ENCODE peak calls at places on chromosomes 3 and 15, in six cellular contexts. One of them, this sample, is unnamed.

GRCh38 chr3:152258448-152259302 is 10.1 kb upstream of the MBNL1 start:
- DNase-seq in heart right ventricle: peak; percentile 32
- DNase-seq in tibial nerve: no peak
- DNase-seq in cardiac fibroblast: peak; percentile 99
- DNase-seq in left ventricle myocardium inferior: peak; percentile 26
- DNase-seq in mucosa of descending colon: no peak
- DNase-seq in this sample: peak; percentile 100

GRCh38 chr3:23324745-23325144 is 121.6 kb downstream of the UBE2E2 start:
- DNase-seq in heart right ventricle: no peak
- DNase-seq in left ventricle myocardium inferior: no peak
- DNase-seq in cardiac fibroblast: peak; percentile 63
- DNase-seq in mucosa of descending colon: no peak
- DNase-seq in tibial nerve: no peak
- DNase-seq in this sample: peak; percentile 63

GRCh38 chr15:62850791-62851291 is 191.7 kb upstream of the TPM1 start:
- DNase-seq in tibial nerve: no peak
- DNase-seq in cardiac fibroblast: peak; percentile 87
- DNase-seq in heart right ventricle: no peak
- DNase-seq in mucosa of descending colon: no peak
- DNase-seq in left ventricle myocardium inferior: no peak
- DNase-seq in this sample: peak; percentile 59

GRCh38 chr3:126270145-126270811 is 86.9 kb downstream of the KLF15 start:
- DNase-seq in cardiac fibroblast: peak; percentile 29
- DNase-seq in mucosa of descending colon: peak; percentile 51
- DNase-seq in heart right ventricle: peak; percentile 79
- DNase-seq in left ventricle myocardium inferior: peak; percentile 82
- DNase-seq in tibial nerve: peak; percentile 71
- DNase-seq in this sample: peak; percentile 54

GRCh38 chr15:35013370-35013769 is 25.3 kb upstream of the ZNF770 start:
- DNase-seq in cardiac fibroblast: peak; percentile 61
- DNase-seq in heart right ventricle: no peak
- DNase-seq in left ventricle myocardium inferior: no peak
- DNase-seq in tibial nerve: no peak
- DNase-seq in mucosa of descending colon: no peak
- DNase-seq in this sample: peak; percentile 35

GRCh38 chr3:158379517-158379916 is 191.5 kb upstream of the MLF1 start:
- DNase-seq in tibial nerve: no peak
- DNase-seq in left ventricle myocardium inferior: no peak
- DNase-seq in heart right ventricle: no peak
- DNase-seq in mucosa of descending colon: no peak
- DNase-seq in cardiac fibroblast: no peak
- DNase-seq in this sample: peak; percentile 11

GRCh38 chr3:167394003-167394402 is 13.9 kb upstream of the ZBBX start:
- DNase-seq in heart right ventricle: no peak
- DNase-seq in cardiac fibroblast: no peak
- DNase-seq in mucosa of descending colon: no peak
- DNase-seq in left ventricle myocardium inferior: no peak
- DNase-seq in tibial nerve: no peak
- DNase-seq in this sample: no peak

GRCh38 chr15:77033729-77034619 is 36.9 kb downstream of the TSPAN3 start:
- DNase-seq in mucosa of descending colon: no peak
- DNase-seq in tibial nerve: peak; percentile 9
- DNase-seq in cardiac fibroblast: no peak
- DNase-seq in left ventricle myocardium inferior: no peak
- DNase-seq in heart right ventricle: peak; percentile 11
- DNase-seq in this sample: no peak

GRCh38 chr3:29410200-29410599 is 129.3 kb downstream of the RBMS3 start:
- DNase-seq in tibial nerve: no peak
- DNase-seq in cardiac fibroblast: no peak
- DNase-seq in mucosa of descending colon: no peak
- DNase-seq in left ventricle myocardium inferior: no peak
- DNase-seq in heart right ventricle: no peak
- DNase-seq in this sample: peak; percentile 85

GRCh38 chr3:55166577-55167555 is 239.0 kb upstream of the LRTM1 start:
- DNase-seq in left ventricle myocardium inferior: no peak
- DNase-seq in mucosa of descending colon: peak; percentile 22
- DNase-seq in heart right ventricle: no peak
- DNase-seq in cardiac fibroblast: no peak
- DNase-seq in tibial nerve: no peak
- DNase-seq in this sample: no peak

GRCh38 chr3:195910499-195910845 is 2.1 kb upstream of the TNK2 start:
- DNase-seq in tibial nerve: no peak
- DNase-seq in mucosa of descending colon: no peak
- DNase-seq in cardiac fibroblast: no peak
- DNase-seq in heart right ventricle: no peak
- DNase-seq in left ventricle myocardium inferior: no peak
- DNase-seq in this sample: no peak

GRCh38 chr3:78398401-78398800 is 1358.5 kb downstream of the ROBO2 start:
- DNase-seq in tibial nerve: no peak
- DNase-seq in left ventricle myocardium inferior: no peak
- DNase-seq in cardiac fibroblast: no peak
- DNase-seq in mucosa of descending colon: no peak
- DNase-seq in heart right ventricle: no peak
- DNase-seq in this sample: no peak

GRCh38 chr15:69781411-69782125 is 316.1 kb downstream of the TLE3 start:
- DNase-seq in mucosa of descending colon: no peak
- DNase-seq in left ventricle myocardium inferior: no peak
- DNase-seq in cardiac fibroblast: no peak
- DNase-seq in tibial nerve: no peak
- DNase-seq in heart right ventricle: no peak
- DNase-seq in this sample: no peak

GRCh38 chr15:57015360-57015759 is 96.9 kb downstream of the TCF12 start:
- DNase-seq in tibial nerve: no peak
- DNase-seq in heart right ventricle: no peak
- DNase-seq in left ventricle myocardium inferior: no peak
- DNase-seq in mucosa of descending colon: no peak
- DNase-seq in cardiac fibroblast: no peak
- DNase-seq in this sample: no peak

GRCh38 chr3:10437272-10437994 is 68.0 kb downstream of the ATP2B2 start:
- DNase-seq in mucosa of descending colon: peak; percentile 6
- DNase-seq in left ventricle myocardium inferior: no peak
- DNase-seq in tibial nerve: no peak
- DNase-seq in heart right ventricle: no peak
- DNase-seq in cardiac fibroblast: peak; percentile 63
- DNase-seq in this sample: peak; percentile 91

GRCh38 chr3:134694946-134695543 is 44.2 kb upstream of the KY start:
- DNase-seq in mucosa of descending colon: no peak
- DNase-seq in cardiac fibroblast: no peak
- DNase-seq in tibial nerve: no peak
- DNase-seq in heart right ventricle: no peak
- DNase-seq in left ventricle myocardium inferior: no peak
- DNase-seq in this sample: peak; percentile 87

GRCh38 chr3:45038096-45038455 is 12.0 kb downstream of the CLEC3B start:
- DNase-seq in mucosa of descending colon: no peak
- DNase-seq in tibial nerve: no peak
- DNase-seq in left ventricle myocardium inferior: no peak
- DNase-seq in heart right ventricle: no peak
- DNase-seq in cardiac fibroblast: no peak
- DNase-seq in this sample: peak; percentile 41

GRCh38 chr3:127036209-127037020 is 53.5 kb downstream of the PLXNA1 start:
- DNase-seq in mucosa of descending colon: peak; percentile 73
- DNase-seq in left ventricle myocardium inferior: peak; percentile 14
- DNase-seq in cardiac fibroblast: no peak
- DNase-seq in heart right ventricle: peak; percentile 5
- DNase-seq in tibial nerve: no peak
- DNase-seq in this sample: peak; percentile 27

GRCh38 chr3:123447416-123447748 is 1.5 kb downstream of the ADCY5 start:
- DNase-seq in tibial nerve: no peak
- DNase-seq in left ventricle myocardium inferior: no peak
- DNase-seq in mucosa of descending colon: no peak
- DNase-seq in heart right ventricle: peak; percentile 37
- DNase-seq in cardiac fibroblast: no peak
- DNase-seq in this sample: no peak

GRCh38 chr15:94119215-94119815 is 112.0 kb upstream of the MCTP2 start:
- DNase-seq in left ventricle myocardium inferior: peak; percentile 62
- DNase-seq in tibial nerve: peak; percentile 15
- DNase-seq in mucosa of descending colon: peak; percentile 8
- DNase-seq in heart right ventricle: peak; percentile 39
- DNase-seq in cardiac fibroblast: no peak
- DNase-seq in this sample: no peak

GRCh38 chr3:53975382-53975781 is 83.7 kb upstream of the SELENOK start:
- DNase-seq in left ventricle myocardium inferior: no peak
- DNase-seq in tibial nerve: no peak
- DNase-seq in heart right ventricle: no peak
- DNase-seq in mucosa of descending colon: no peak
- DNase-seq in cardiac fibroblast: no peak
- DNase-seq in this sample: no peak

GRCh38 chr3:123737168-123737567 is 147.0 kb downstream of the MYLK start:
- DNase-seq in heart right ventricle: no peak
- DNase-seq in tibial nerve: no peak
- DNase-seq in mucosa of descending colon: no peak
- DNase-seq in left ventricle myocardium inferior: no peak
- DNase-seq in cardiac fibroblast: no peak
- DNase-seq in this sample: no peak

GRCh38 chr3:107208796-107209195 is 168.4 kb upstream of the CCDC54 start:
- DNase-seq in heart right ventricle: no peak
- DNase-seq in left ventricle myocardium inferior: no peak
- DNase-seq in mucosa of descending colon: no peak
- DNase-seq in tibial nerve: no peak
- DNase-seq in cardiac fibroblast: peak; percentile 45
- DNase-seq in this sample: no peak

GRCh38 chr3:29255854-29256696 is 24.8 kb upstream of the RBMS3 start:
- DNase-seq in heart right ventricle: no peak
- DNase-seq in tibial nerve: no peak
- DNase-seq in mucosa of descending colon: no peak
- DNase-seq in cardiac fibroblast: peak; percentile 46
- DNase-seq in left ventricle myocardium inferior: no peak
- DNase-seq in this sample: peak; percentile 27

DNA sequence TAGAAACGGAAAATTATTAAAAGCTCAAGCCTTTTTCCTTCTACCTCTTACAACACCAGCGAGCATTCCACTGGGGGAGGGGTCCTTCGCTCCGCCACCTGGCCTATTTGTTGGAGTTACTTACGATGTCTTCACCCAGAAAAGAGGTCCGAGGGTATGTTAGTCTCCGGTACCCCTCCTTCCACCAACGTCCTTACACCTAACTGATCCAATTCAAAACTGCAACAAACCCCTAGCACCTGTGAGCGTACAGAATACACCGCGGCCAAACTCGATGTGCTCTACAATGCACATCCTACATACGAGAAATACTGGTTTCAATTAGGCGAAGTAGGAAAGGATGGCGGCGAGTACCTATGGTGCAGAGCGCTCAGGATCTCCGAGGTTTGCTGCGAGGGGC is 958 bp downstream of the SLITRK3 start:
- DNase-seq in mucosa of descending colon: no peak
- DNase-seq in cardiac fibroblast: no peak
- DNase-seq in heart right ventricle: no peak
- DNase-seq in left ventricle myocardium inferior: no peak
- DNase-seq in tibial nerve: no peak
- DNase-seq in this sample: no peak
- H3K4me3 ChIP-seq in mucosa of descending colon: no peak overlapping the region
- H3K4me3 ChIP-seq in cardiac fibroblast: no peak overlapping the region
- H3K4me3 ChIP-seq in heart right ventricle: no peak overlapping the region
- H3K4me3 ChIP-seq in left ventricle myocardium inferior: peak overlapping the region; percentile 64
- H3K4me3 ChIP-seq in tibial nerve: no peak overlapping the region
- H3K4me3 ChIP-seq in this sample: no peak overlapping the region

DNA sequence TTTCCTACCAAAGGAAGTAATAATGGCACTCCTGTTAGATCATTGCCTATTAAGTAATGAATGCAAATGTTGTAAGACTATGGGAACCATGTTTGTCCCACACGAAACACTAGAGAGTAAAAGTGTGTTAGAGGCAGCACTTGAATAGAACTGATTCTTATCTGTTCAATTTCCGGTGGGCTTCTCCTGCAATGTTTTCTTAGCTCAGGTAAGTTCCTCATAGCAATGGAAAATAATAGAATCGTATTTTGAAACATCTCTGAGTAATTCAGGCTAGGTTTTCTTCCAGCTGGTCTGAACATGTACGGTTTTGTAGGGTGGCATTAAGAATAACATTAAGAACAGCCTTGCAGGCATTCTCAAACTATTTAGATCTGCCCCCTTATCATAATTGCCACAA is 145.2 kb upstream of the LIPC start:
- DNase-seq in left ventricle myocardium inferior: no peak
- DNase-seq in cardiac fibroblast: no peak
- DNase-seq in tibial nerve: no peak
- DNase-seq in heart right ventricle: no peak
- DNase-seq in mucosa of descending colon: no peak
- DNase-seq in this sample: peak; percentile 92
- H3K4me3 ChIP-seq in left ventricle myocardium inferior: no peak overlapping the region
- H3K4me3 ChIP-seq in cardiac fibroblast: no peak overlapping the region
- H3K4me3 ChIP-seq in tibial nerve: no peak overlapping the region
- H3K4me3 ChIP-seq in heart right ventricle: no peak overlapping the region
- H3K4me3 ChIP-seq in mucosa of descending colon: no peak overlapping the region
- H3K4me3 ChIP-seq in this sample: no peak overlapping the region

GRCh38 chr3:128491071-128491899 is 1.7 kb downstream of the GATA2 start:
- DNase-seq in tibial nerve: no peak
- DNase-seq in mucosa of descending colon: no peak
- DNase-seq in cardiac fibroblast: no peak
- DNase-seq in heart right ventricle: no peak
- DNase-seq in left ventricle myocardium inferior: no peak
- DNase-seq in this sample: no peak
- H3K4me3 ChIP-seq in tibial nerve: no peak overlapping the region
- H3K4me3 ChIP-seq in mucosa of descending colon: no peak overlapping the region
- H3K4me3 ChIP-seq in cardiac fibroblast: peak overlapping the region; percentile 12
- H3K4me3 ChIP-seq in heart right ventricle: peak overlapping the region; percentile 58
- H3K4me3 ChIP-seq in left ventricle myocardium inferior: peak overlapping the region; percentile 81
- H3K4me3 ChIP-seq in this sample: no peak overlapping the region

DNA sequence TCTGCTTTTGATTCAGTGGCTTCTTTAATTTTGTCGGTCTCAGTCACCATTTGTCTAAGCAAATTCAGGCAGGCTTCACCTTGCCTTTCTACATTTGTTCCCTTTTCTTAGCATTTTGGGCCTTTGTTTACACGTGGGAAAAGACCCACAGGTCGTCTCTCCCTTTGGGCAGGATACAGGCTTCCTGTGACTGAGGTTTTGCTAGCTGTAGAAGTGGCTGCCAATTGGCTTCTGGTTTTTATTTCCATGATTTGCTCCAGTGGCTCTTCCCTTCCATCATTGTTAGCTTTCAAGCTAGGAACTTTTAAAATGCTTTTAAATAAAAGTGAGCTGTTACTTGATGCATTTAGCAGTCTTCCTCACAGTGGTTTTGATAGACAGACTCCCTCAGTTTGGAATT is 37.3 kb downstream of the MLH1 start:
- DNase-seq in heart right ventricle: no peak
- DNase-seq in cardiac fibroblast: no peak
- DNase-seq in mucosa of descending colon: no peak
- DNase-seq in left ventricle myocardium inferior: no peak
- DNase-seq in tibial nerve: no peak
- DNase-seq in this sample: no peak
- H3K4me3 ChIP-seq in heart right ventricle: no peak overlapping the region
- H3K4me3 ChIP-seq in cardiac fibroblast: no peak overlapping the region
- H3K4me3 ChIP-seq in mucosa of descending colon: no peak overlapping the region
- H3K4me3 ChIP-seq in left ventricle myocardium inferior: no peak overlapping the region
- H3K4me3 ChIP-seq in tibial nerve: no peak overlapping the region
- H3K4me3 ChIP-seq in this sample: no peak overlapping the region